ENCODE peak calls at places on chromosomes 12 and 14, in ten cellular contexts. P is CD4-positive, CD25-positive, alpha-beta regulatory T cell; Z is ovary; F is K562; V is tibial artery; Q is fibroblast of lung; C is naive thymus-derived CD4-positive, alpha-beta T cell; K is neural progenitor cell; X is aorta; S is PC-9. W is an unnamed sample.

GRCh38 chr12:14367097-14367661 is 1.7 kb downstream of the ATF7IP start:
- DNase-seq in P (peak; percentile 65), Z (no peak), F (no peak), V (no peak), Q (peak; percentile 59), C (peak; percentile 74), K (no peak), X (no peak), S (no peak), W (no peak)

GRCh38 chr14:53412819-53413664 is 259.9 kb upstream of the DDHD1 start:
- DNase-seq in P (no peak), Z (no peak), F (no peak), V (no peak), Q (no peak), C (no peak), K (peak; percentile 49), X (no peak), S (no peak), W (no peak)

GRCh38 chr12:52082988-52083637 is 3.6 kb downstream of the SMIM41 start:
- DNase-seq in P (peak; percentile 66), Z (peak; percentile 83), F (peak; percentile 86), V (no peak), Q (peak; percentile 49), C (peak; percentile 66), K (peak; percentile 79), X (no peak), S (peak; percentile 57), W (peak; percentile 66)

GRCh38 chr12:89208661-89209096 is 143.6 kb downstream of the DUSP6 start:
- DNase-seq in P (no peak), Z (no peak), F (no peak), V (no peak), Q (no peak), C (no peak), K (no peak), X (no peak), S (no peak), W (no peak)

GRCh38 chr14:26180221-26180620 is 417.6 kb downstream of the NOVA1 start:
- DNase-seq in P (no peak), Z (no peak), F (no peak), V (no peak), Q (no peak), C (no peak), K (no peak), X (no peak), S (no peak), W (no peak)

GRCh38 chr14:69842671-69843407 is 36.4 kb upstream of the SMOC1 start:
- DNase-seq in P (no peak), Z (no peak), F (no peak), V (no peak), Q (no peak), C (no peak), K (peak; percentile 93), X (no peak), S (no peak), W (no peak)

GRCh38 chr14:99037777-99038176 is 234.2 kb downstream of the BCL11B start:
- DNase-seq in P (no peak), Z (no peak), F (no peak), V (no peak), Q (no peak), C (no peak), K (peak; percentile 48), X (no peak), S (no peak), W (no peak)

GRCh38 chr12:1797011-1797901 is 23.1 kb upstream of the LRTM2 start:
- DNase-seq in P (peak; percentile 45), Z (peak; percentile 76), F (no peak), V (no peak), Q (no peak), C (peak; percentile 38), K (no peak), X (peak; percentile 83), S (no peak), W (no peak)

GRCh38 chr12:53414756-53415417 is 8.8 kb upstream of the AMHR2 start:
- DNase-seq in P (no peak), Z (no peak), F (no peak), V (no peak), Q (no peak), C (no peak), K (peak; percentile 26), X (no peak), S (no peak), W (no peak)

GRCh38 chr12:132157733-132158409 is 13.6 kb downstream of the NOC4L start:
- DNase-seq in P (no peak), Z (no peak), F (no peak), V (no peak), Q (no peak), C (no peak), K (no peak), X (no peak), S (no peak), W (no peak)

GRCh38 chr14:21308132-21308478 is 28.2 kb downstream of the RPGRIP1 start:
- DNase-seq in P (no peak), Z (no peak), F (peak; percentile 29), V (no peak), Q (no peak), C (no peak), K (no peak), X (no peak), S (no peak), W (no peak)

GRCh38 chr14:102080183-102081080 is 6.4 kb downstream of the HSP90AA1 start:
- DNase-seq in P (no peak), Z (no peak), F (no peak), V (no peak), Q (no peak), C (no peak), K (no peak), X (no peak), S (no peak), W (no peak)

GRCh38 chr12:24561411-24561871 is 387.5 kb downstream of the BCAT1 start:
- DNase-seq in P (no peak), Z (no peak), F (no peak), V (peak; percentile 21), Q (peak; percentile 71), C (no peak), K (peak; percentile 56), X (peak; percentile 22), S (no peak), W (no peak)

GRCh38 chr12:24560192-24560591 is 388.7 kb downstream of the BCAT1 start:
- DNase-seq in P (no peak), Z (no peak), F (no peak), V (no peak), Q (peak; percentile 13), C (no peak), K (no peak), X (no peak), S (no peak), W (no peak)

GRCh38 chr12:24561882-24562760 is 386.8 kb downstream of the BCAT1 start:
- DNase-seq in P (no peak), Z (peak; percentile 87), F (no peak), V (peak; percentile 75), Q (peak; percentile 77), C (no peak), K (peak; percentile 84), X (peak; percentile 85), S (no peak), W (no peak)

GRCh38 chr12:24562761-24563392 is 386.0 kb downstream of the BCAT1 start:
- DNase-seq in P (no peak), Z (peak; percentile 80), F (peak; percentile 10), V (peak; percentile 40), Q (peak; percentile 52), C (no peak), K (peak; percentile 72), X (peak; percentile 60), S (no peak), W (no peak)

DNA sequence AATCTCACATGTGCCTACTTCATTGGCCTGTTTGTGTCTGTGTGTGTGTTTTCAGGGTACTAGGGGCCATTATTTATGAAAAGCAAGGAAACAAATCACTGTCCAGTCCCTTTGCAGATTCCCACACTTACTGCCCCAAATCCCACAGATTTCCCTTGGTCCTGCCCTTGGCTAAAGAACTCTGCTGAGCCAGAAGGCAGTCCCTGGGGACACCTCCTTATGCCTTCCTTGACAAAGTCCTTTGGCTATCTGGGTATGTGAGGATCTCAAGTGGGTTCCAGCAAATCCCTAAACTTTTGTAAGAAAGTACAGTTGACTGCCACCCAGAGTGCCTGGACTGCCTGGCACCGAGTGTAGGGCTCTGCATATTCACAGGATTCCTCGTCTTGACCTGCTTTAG is 388.0 kb downstream of the BCAT1 start:
- DNase-seq in P (no peak), Z (no peak), F (no peak), V (peak; percentile 21), Q (no peak), C (no peak), K (peak; percentile 14), X (peak; percentile 51), S (no peak), W (no peak)
- H3K4me3 ChIP-seq in P (peak overlapping the region; percentile 38), Z (peak overlapping the region; percentile 74), F (no peak overlapping the region), V (peak overlapping the region; percentile 77), Q (peak overlapping the region; percentile 98), C (no peak overlapping the region), K (peak overlapping the region; percentile 97), X (peak overlapping the region; percentile 93), S (no peak overlapping the region), W (peak overlapping the region; percentile 35)

GRCh38 chr12:73629171-73629570 is 908.5 kb upstream of the ATXN7L3B start:
- DNase-seq in P (no peak), Z (no peak), F (no peak), V (no peak), Q (no peak), C (no peak), K (no peak), X (no peak), S (no peak), W (no peak)
- H3K27ac ChIP-seq in P (no peak overlapping the region), Z (no peak overlapping the region), F (no peak overlapping the region), V (no peak overlapping the region), Q (no peak overlapping the region), C (no peak overlapping the region), K (no peak overlapping the region), X (no peak overlapping the region), S (no peak overlapping the region), W (no peak overlapping the region)

DNA sequence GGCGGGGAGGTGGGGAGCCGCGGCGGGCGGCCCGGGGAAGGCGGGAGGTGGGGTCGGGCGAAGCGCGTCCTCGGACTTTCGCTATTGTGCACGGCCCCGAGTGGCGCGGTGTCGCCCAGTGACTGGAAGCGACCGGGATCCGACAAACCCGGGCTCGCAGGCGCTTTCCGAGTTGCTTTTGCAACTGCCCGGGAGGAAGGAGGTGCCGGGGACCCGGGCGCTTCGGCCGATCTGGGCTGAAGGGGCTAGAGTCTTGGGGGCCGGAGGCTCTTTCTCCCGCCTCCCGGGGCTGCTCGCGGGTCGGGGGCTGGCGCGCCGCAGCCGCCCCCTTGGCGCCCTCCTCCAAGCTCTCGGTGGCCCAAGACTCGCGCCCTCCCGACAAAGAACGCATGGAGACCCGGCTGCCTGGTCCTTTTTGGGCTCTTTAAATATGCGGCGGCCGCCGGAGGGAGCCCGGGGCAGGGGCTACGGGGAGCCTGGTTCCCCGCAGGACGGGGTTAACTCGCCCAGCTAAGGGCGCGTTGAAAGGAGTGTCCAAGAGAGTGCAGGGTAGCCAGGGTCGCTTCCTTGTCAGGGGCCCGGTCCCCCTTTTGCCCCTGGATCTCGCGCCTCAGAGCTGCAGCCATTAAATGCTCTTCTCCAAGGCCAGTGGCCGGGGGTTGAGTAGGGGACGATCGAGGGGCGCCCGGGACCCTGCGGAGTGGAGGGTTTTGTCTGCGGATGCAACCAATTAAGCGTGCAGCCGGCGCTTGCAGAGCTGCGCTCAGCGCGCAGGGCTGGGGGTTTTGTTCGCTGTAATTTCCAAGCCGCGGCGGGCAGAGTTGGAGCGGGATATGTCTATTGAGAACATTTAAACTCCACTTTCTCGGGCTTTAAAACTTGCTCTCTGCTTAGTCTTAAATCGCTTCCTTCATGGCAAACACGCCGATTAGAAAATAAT is 1.6 kb downstream of the HMGA2 start:
- DNase-seq in P (no peak), Z (peak; percentile 42), F (no peak), V (no peak), Q (peak; percentile 63), C (no peak), K (peak; percentile 90), X (peak; percentile 57), S (peak; percentile 43), W (no peak)
- H3K4me3 ChIP-seq in P (no peak overlapping the region), Z (peak overlapping the region; percentile 54), F (no peak overlapping the region), V (peak overlapping the region; percentile 64), Q (peak overlapping the region; percentile 87), C (no peak overlapping the region), K (peak overlapping the region; percentile 73), X (peak overlapping the region; percentile 53), S (peak overlapping the region; percentile 93), W (no peak overlapping the region)

GRCh38 chr12:115349711-115350110 is 665.7 kb upstream of the TBX3 start:
- DNase-seq in P (no peak), Z (no peak), F (no peak), V (no peak), Q (no peak), C (no peak), K (no peak), X (no peak), S (no peak), W (no peak)
- H3K27ac ChIP-seq in P (no peak overlapping the region), Z (no peak overlapping the region), F (no peak overlapping the region), V (no peak overlapping the region), Q (no peak overlapping the region), C (no peak overlapping the region), K (no peak overlapping the region), X (no peak overlapping the region), S (no peak overlapping the region), W (no peak overlapping the region)